ENCODE peak calls at places on chromosomes 4 and X, in five cellular contexts. C is transverse colon, I is astrocyte, T is cardiac muscle cell, G is fibroblast of pulmonary artery. J is an unnamed sample.

GRCh38 chrX:29661290-29661689 is 554.1 kb upstream of the MAGEB2 start:
- DNase-seq in T (peak; percentile 58), I (peak; percentile 80), C (no peak), G (peak; percentile 53), J (peak; percentile 1)

GRCh38 chrX:71175531-71175930 is 30.9 kb downstream of the NLGN3 start:
- DNase-seq in C (no peak), T (no peak), G (no peak), I (no peak), J (no peak)

GRCh38 chr4:118281611-118282442 is 71.0 kb downstream of the PRSS12 start:
- DNase-seq in C (no peak), I (peak; percentile 61), T (peak; percentile 35), G (peak; percentile 26), J (peak; percentile 58)

GRCh38 chr4:151114338-151114737 is 14.9 kb downstream of the RPS3A start:
- DNase-seq in C (no peak), I (peak; percentile 14), T (no peak), G (no peak), J (no peak)

GRCh38 chr4:172147702-172148101 is 334.5 kb downstream of the GALNTL6 start:
- DNase-seq in T (no peak), G (peak; percentile 14), C (no peak), I (peak; percentile 1), J (peak; percentile 56)

GRCh38 chrX:40908026-40908425 is 172.7 kb upstream of the MED14 start:
- DNase-seq in G (peak; percentile 49), C (no peak), T (peak; percentile 24), I (peak; percentile 64), J (peak; percentile 34)

GRCh38 chr4:1216869-1217294 is 32.0 kb downstream of the CTBP1 start:
- DNase-seq in I (no peak), T (no peak), C (peak; percentile 63), G (no peak), J (no peak)

GRCh38 chr4:36000941-36001557 is 243.3 kb downstream of the ARAP2 start:
- DNase-seq in T (no peak), C (no peak), G (no peak), I (no peak), J (no peak)

GRCh38 chrX:119410027-119410819 is 11.1 kb downstream of the SLC25A43 start:
- DNase-seq in I (peak; percentile 90), T (peak; percentile 88), C (peak; percentile 80), G (peak; percentile 46), J (peak; percentile 93)

GRCh38 chrX:40543661-40544328 is 37.0 kb upstream of the ATP6AP2 start:
- DNase-seq in C (no peak), T (peak; percentile 65), G (peak; percentile 64), I (peak; percentile 39), J (peak; percentile 43)

GRCh38 chrX:9676311-9676710 is 89.3 kb downstream of the GPR143 start:
- DNase-seq in C (no peak), I (no peak), T (peak; percentile 27), G (peak; percentile 14), J (peak; percentile 59)

GRCh38 chrX:63282828-63283227 is 68.3 kb downstream of the SPIN4 start:
- DNase-seq in G (no peak), C (no peak), T (no peak), I (no peak), J (no peak)

GRCh38 chr4:74659576-74660411 is 134.5 kb downstream of the BTC start:
- DNase-seq in I (peak; percentile 99), C (peak; percentile 17), T (peak; percentile 99), G (peak; percentile 100), J (peak; percentile 98)

GRCh38 chr4:186201535-186202230 is 10.3 kb downstream of the CYP4V2 start:
- DNase-seq in I (no peak), G (peak; percentile 57), T (peak; percentile 42), C (peak; percentile 71), J (peak; percentile 25)

GRCh38 chr4:164579270-164579942 is 174.5 kb upstream of the SMIM31 start:
- DNase-seq in I (no peak), G (no peak), T (no peak), C (no peak), J (no peak)
- H3K4me3 ChIP-seq in I (no peak overlapping the region), G (no peak overlapping the region), T (no peak overlapping the region), C (no peak overlapping the region), J (no peak overlapping the region)

GRCh38 chr4:86940176-86940575 is 5.4 kb downstream of the AFF1 start:
- DNase-seq in I (no peak), C (no peak), G (no peak), T (no peak), J (peak; percentile 37)
- H3K4me3 ChIP-seq in I (no peak overlapping the region), C (no peak overlapping the region), G (no peak overlapping the region), T (no peak overlapping the region), J (no peak overlapping the region)

DNA sequence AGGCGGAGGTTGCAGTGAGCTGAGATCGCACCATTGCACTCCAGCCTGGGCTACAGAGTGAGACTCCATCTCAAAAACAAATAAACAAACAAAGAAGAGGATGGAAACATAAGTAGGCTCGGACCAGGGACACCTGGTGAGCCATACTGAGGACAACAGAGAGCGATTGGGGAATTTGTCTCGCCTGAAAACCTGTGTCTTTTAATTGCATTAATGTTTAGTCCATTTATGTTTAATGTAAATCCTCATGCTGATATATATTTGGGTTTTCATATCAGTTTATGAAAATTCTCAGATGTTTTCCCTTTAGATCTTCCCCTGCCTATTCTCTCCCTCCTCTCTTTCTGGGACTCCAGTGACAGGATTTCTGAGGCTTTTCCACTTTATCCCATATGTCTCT is 84.6 kb downstream of the EVC start:
- DNase-seq in I (no peak), G (no peak), C (no peak), T (no peak), J (no peak)
- H3K4me3 ChIP-seq in I (no peak overlapping the region), G (no peak overlapping the region), C (no peak overlapping the region), T (no peak overlapping the region), J (no peak overlapping the region)

GRCh38 chr4:176189891-176190795 is 5.2 kb downstream of the SPATA4 start:
- DNase-seq in G (no peak), I (peak; percentile 21), C (no peak), T (no peak), J (peak; percentile 63)
- H3K4me3 ChIP-seq in G (no peak overlapping the region), I (no peak overlapping the region), C (no peak overlapping the region), T (no peak overlapping the region), J (no peak overlapping the region)

GRCh38 chrX:140521393-140521792 is 16.5 kb upstream of the SOX3 start:
- DNase-seq in I (no peak), C (no peak), T (no peak), G (no peak), J (no peak)
- H3K4me3 ChIP-seq in I (no peak overlapping the region), C (no peak overlapping the region), T (no peak overlapping the region), G (no peak overlapping the region), J (no peak overlapping the region)

DNA sequence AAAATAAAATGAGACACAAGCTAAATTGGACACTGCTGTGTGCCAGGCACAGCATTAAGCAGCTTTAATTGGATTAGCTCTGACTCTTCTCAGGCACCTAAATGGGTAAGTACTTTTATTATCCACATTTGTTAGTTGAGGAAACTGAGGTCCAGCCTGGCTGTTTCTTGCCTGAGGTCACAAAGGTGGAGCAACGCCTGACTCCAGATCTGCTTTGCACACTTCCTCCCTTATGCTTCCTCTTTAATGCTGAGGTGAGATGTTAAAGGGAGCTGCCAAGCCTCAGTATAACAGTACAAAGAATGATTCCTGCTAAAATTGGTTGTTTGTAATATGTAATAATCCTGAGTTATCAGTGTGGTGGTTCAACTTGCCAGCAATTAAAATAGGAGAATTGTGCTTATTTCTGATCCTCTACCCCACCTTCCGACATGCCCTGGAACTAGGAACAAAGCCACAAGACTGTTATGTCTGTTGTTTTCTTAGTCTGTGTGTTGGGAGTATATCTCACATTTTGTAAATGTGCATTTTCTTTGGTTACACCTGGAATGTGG is 74.4 kb downstream of the AFF1 start:
- DNase-seq in T (no peak), I (no peak), G (no peak), C (peak; percentile 44), J (no peak)
- H3K4me3 ChIP-seq in T (peak overlapping the region; percentile 67), I (no peak overlapping the region), G (peak overlapping the region; percentile 96), C (peak overlapping the region; percentile 65), J (no peak overlapping the region)

DNA sequence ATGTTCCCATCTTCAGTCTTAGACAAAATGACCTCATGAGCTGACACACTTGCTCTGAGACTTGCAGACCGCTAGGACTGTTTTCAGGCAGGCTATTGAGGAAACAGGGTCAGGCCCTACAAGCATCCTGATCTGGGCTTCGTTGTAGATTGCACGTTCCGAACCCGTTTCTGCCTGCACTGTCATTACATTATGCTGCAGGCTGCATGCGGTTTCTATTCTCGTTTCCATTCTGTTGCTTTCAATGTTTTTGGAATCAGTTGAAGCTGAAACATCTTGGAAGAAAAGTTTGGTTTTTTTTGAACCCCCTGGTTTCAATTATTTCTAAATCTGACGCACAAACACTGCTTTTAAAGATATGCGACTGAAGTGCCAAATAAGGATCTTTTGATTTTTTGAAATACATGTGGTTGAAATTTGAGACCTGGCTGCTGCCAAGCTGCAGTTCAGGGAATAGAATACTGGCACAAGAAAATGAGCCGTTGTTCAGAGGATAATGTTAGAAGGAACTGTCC is 716.1 kb upstream of the INTU start:
- DNase-seq in C (no peak), G (peak; percentile 65), T (peak; percentile 78), I (peak; percentile 82), J (peak; percentile 93)
- H3K4me3 ChIP-seq in C (no peak overlapping the region), G (peak overlapping the region; percentile 8), T (no peak overlapping the region), I (peak overlapping the region; percentile 38), J (peak overlapping the region; percentile 39)